ENCODE peak calls at places on chromosomes 2 and 18, in ten cellular contexts. One of them, this sample, is unnamed.

GRCh38 chr2:36376319-36376765 is 20.8 kb downstream of the CRIM1 start:
- DNase-seq in dorsolateral prefrontal cortex: peak
- DNase-seq in DMS53: peak
- DNase-seq in upper lobe of right lung: peak
- DNase-seq in T-helper 17 cell: no peak
- DNase-seq in A673: peak
- DNase-seq in prostate gland: peak
- DNase-seq in AG04450: no peak
- DNase-seq in HuH-7.5: no peak
- DNase-seq in T-cell: no peak
- DNase-seq in this sample: peak

GRCh38 chr2:27977623-27978312 is 87.2 kb downstream of the BABAM2 start:
- DNase-seq in dorsolateral prefrontal cortex: no peak
- DNase-seq in DMS53: no peak
- DNase-seq in upper lobe of right lung: no peak
- DNase-seq in T-helper 17 cell: no peak
- DNase-seq in A673: no peak
- DNase-seq in prostate gland: no peak
- DNase-seq in AG04450: peak
- DNase-seq in HuH-7.5: no peak
- DNase-seq in T-cell: no peak
- DNase-seq in this sample: no peak

GRCh38 chr2:69957970-69958369 is 3.5 kb downstream of the ASPRV1 start:
- DNase-seq in dorsolateral prefrontal cortex: no peak
- DNase-seq in DMS53: peak
- DNase-seq in upper lobe of right lung: no peak
- DNase-seq in T-helper 17 cell: no peak
- DNase-seq in A673: no peak
- DNase-seq in prostate gland: no peak
- DNase-seq in AG04450: no peak
- DNase-seq in HuH-7.5: no peak
- DNase-seq in T-cell: no peak
- DNase-seq in this sample: peak

GRCh38 chr2:179440642-179441251 is 176.1 kb upstream of the SESTD1 start:
- DNase-seq in dorsolateral prefrontal cortex: no peak
- DNase-seq in DMS53: peak
- DNase-seq in upper lobe of right lung: no peak
- DNase-seq in T-helper 17 cell: no peak
- DNase-seq in A673: peak
- DNase-seq in prostate gland: no peak
- DNase-seq in AG04450: no peak
- DNase-seq in HuH-7.5: peak
- DNase-seq in T-cell: no peak
- DNase-seq in this sample: no peak

GRCh38 chr2:239690651-239691631 is 290.1 kb upstream of the HDAC4 start:
- DNase-seq in dorsolateral prefrontal cortex: peak
- DNase-seq in DMS53: no peak
- DNase-seq in upper lobe of right lung: no peak
- DNase-seq in T-helper 17 cell: no peak
- DNase-seq in A673: no peak
- DNase-seq in prostate gland: no peak
- DNase-seq in AG04450: no peak
- DNase-seq in HuH-7.5: no peak
- DNase-seq in T-cell: no peak
- DNase-seq in this sample: no peak

GRCh38 chr2:15527074-15527739 is 33.9 kb downstream of the NBAS start:
- DNase-seq in dorsolateral prefrontal cortex: no peak
- DNase-seq in DMS53: peak
- DNase-seq in upper lobe of right lung: no peak
- DNase-seq in T-helper 17 cell: no peak
- DNase-seq in A673: peak
- DNase-seq in prostate gland: no peak
- DNase-seq in AG04450: no peak
- DNase-seq in HuH-7.5: no peak
- DNase-seq in T-cell: no peak
- DNase-seq in this sample: no peak

GRCh38 chr2:88170472-88170892 is 336 bp downstream of the THNSL2 start:
- DNase-seq in dorsolateral prefrontal cortex: no peak
- DNase-seq in DMS53: no peak
- DNase-seq in upper lobe of right lung: no peak
- DNase-seq in T-helper 17 cell: no peak
- DNase-seq in A673: no peak
- DNase-seq in prostate gland: peak
- DNase-seq in AG04450: no peak
- DNase-seq in HuH-7.5: no peak
- DNase-seq in T-cell: no peak
- DNase-seq in this sample: no peak

GRCh38 chr2:108560895-108561530 is 26.7 kb downstream of the LIMS1 start:
- DNase-seq in dorsolateral prefrontal cortex: no peak
- DNase-seq in DMS53: no peak
- DNase-seq in upper lobe of right lung: no peak
- DNase-seq in T-helper 17 cell: no peak
- DNase-seq in A673: no peak
- DNase-seq in prostate gland: no peak
- DNase-seq in AG04450: no peak
- DNase-seq in HuH-7.5: no peak
- DNase-seq in T-cell: no peak
- DNase-seq in this sample: no peak

GRCh38 chr18:57759650-57760049 is 43.5 kb downstream of the ATP8B1 start:
- DNase-seq in dorsolateral prefrontal cortex: no peak
- DNase-seq in DMS53: no peak
- DNase-seq in upper lobe of right lung: no peak
- DNase-seq in T-helper 17 cell: no peak
- DNase-seq in A673: no peak
- DNase-seq in prostate gland: no peak
- DNase-seq in AG04450: no peak
- DNase-seq in HuH-7.5: no peak
- DNase-seq in T-cell: no peak
- DNase-seq in this sample: no peak

GRCh38 chr2:29490037-29490436 is 374.8 kb downstream of the CLIP4 start:
- DNase-seq in dorsolateral prefrontal cortex: no peak
- DNase-seq in DMS53: no peak
- DNase-seq in upper lobe of right lung: no peak
- DNase-seq in T-helper 17 cell: no peak
- DNase-seq in A673: no peak
- DNase-seq in prostate gland: no peak
- DNase-seq in AG04450: no peak
- DNase-seq in HuH-7.5: no peak
- DNase-seq in T-cell: no peak
- DNase-seq in this sample: no peak

GRCh38 chr2:143034292-143035074 is 94.7 kb upstream of the ARHGAP15 start:
- DNase-seq in dorsolateral prefrontal cortex: no peak
- DNase-seq in DMS53: peak
- DNase-seq in upper lobe of right lung: no peak
- DNase-seq in T-helper 17 cell: no peak
- DNase-seq in A673: peak
- DNase-seq in prostate gland: peak
- DNase-seq in AG04450: peak
- DNase-seq in HuH-7.5: peak
- DNase-seq in T-cell: peak
- DNase-seq in this sample: peak

GRCh38 chr2:150465703-150466569 is 21.5 kb downstream of the RND3 start:
- DNase-seq in dorsolateral prefrontal cortex: no peak
- DNase-seq in DMS53: no peak
- DNase-seq in upper lobe of right lung: no peak
- DNase-seq in T-helper 17 cell: no peak
- DNase-seq in A673: no peak
- DNase-seq in prostate gland: no peak
- DNase-seq in AG04450: no peak
- DNase-seq in HuH-7.5: no peak
- DNase-seq in T-cell: no peak
- DNase-seq in this sample: no peak

GRCh38 chr2:65482971-65483370 is 50.6 kb upstream of the SPRED2 start:
- DNase-seq in dorsolateral prefrontal cortex: no peak
- DNase-seq in DMS53: peak
- DNase-seq in upper lobe of right lung: no peak
- DNase-seq in T-helper 17 cell: no peak
- DNase-seq in A673: no peak
- DNase-seq in prostate gland: no peak
- DNase-seq in AG04450: no peak
- DNase-seq in HuH-7.5: no peak
- DNase-seq in T-cell: no peak
- DNase-seq in this sample: no peak

GRCh38 chr2:228602277-228602676 is 420.8 kb upstream of the SPHKAP start:
- DNase-seq in dorsolateral prefrontal cortex: no peak
- DNase-seq in DMS53: no peak
- DNase-seq in upper lobe of right lung: no peak
- DNase-seq in T-helper 17 cell: no peak
- DNase-seq in A673: peak
- DNase-seq in prostate gland: no peak
- DNase-seq in AG04450: no peak
- DNase-seq in HuH-7.5: no peak
- DNase-seq in T-cell: no peak
- DNase-seq in this sample: no peak

GRCh38 chr2:43018179-43019024 is 208.0 kb downstream of the ZFP36L2 start:
- DNase-seq in dorsolateral prefrontal cortex: peak
- DNase-seq in DMS53: no peak
- DNase-seq in upper lobe of right lung: peak
- DNase-seq in T-helper 17 cell: no peak
- DNase-seq in A673: peak
- DNase-seq in prostate gland: peak
- DNase-seq in AG04450: peak
- DNase-seq in HuH-7.5: peak
- DNase-seq in T-cell: no peak
- DNase-seq in this sample: no peak

GRCh38 chr18:62881509-62882016 is 166.2 kb downstream of the PHLPP1 start:
- DNase-seq in dorsolateral prefrontal cortex: no peak
- DNase-seq in DMS53: peak
- DNase-seq in upper lobe of right lung: no peak
- DNase-seq in T-helper 17 cell: no peak
- DNase-seq in A673: peak
- DNase-seq in prostate gland: no peak
- DNase-seq in AG04450: peak
- DNase-seq in HuH-7.5: no peak
- DNase-seq in T-cell: no peak
- DNase-seq in this sample: peak

GRCh38 chr2:159971365-159972122 is 90.9 kb downstream of the PLA2R1 start:
- DNase-seq in dorsolateral prefrontal cortex: no peak
- DNase-seq in DMS53: no peak
- DNase-seq in upper lobe of right lung: no peak
- DNase-seq in T-helper 17 cell: no peak
- DNase-seq in A673: no peak
- DNase-seq in prostate gland: no peak
- DNase-seq in AG04450: no peak
- DNase-seq in HuH-7.5: no peak
- DNase-seq in T-cell: no peak
- DNase-seq in this sample: no peak

GRCh38 chr2:187379869-187380268 is 68.2 kb downstream of the CALCRL start:
- DNase-seq in dorsolateral prefrontal cortex: no peak
- DNase-seq in DMS53: no peak
- DNase-seq in upper lobe of right lung: no peak
- DNase-seq in T-helper 17 cell: no peak
- DNase-seq in A673: no peak
- DNase-seq in prostate gland: no peak
- DNase-seq in AG04450: no peak
- DNase-seq in HuH-7.5: no peak
- DNase-seq in T-cell: no peak
- DNase-seq in this sample: no peak

GRCh38 chr18:62944454-62944853 is 229.1 kb downstream of the PHLPP1 start:
- DNase-seq in dorsolateral prefrontal cortex: no peak
- DNase-seq in DMS53: no peak
- DNase-seq in upper lobe of right lung: no peak
- DNase-seq in T-helper 17 cell: no peak
- DNase-seq in A673: no peak
- DNase-seq in prostate gland: no peak
- DNase-seq in AG04450: no peak
- DNase-seq in HuH-7.5: no peak
- DNase-seq in T-cell: no peak
- DNase-seq in this sample: no peak

GRCh38 chr2:221431477-221431876 is 140.6 kb downstream of the EPHA4 start:
- DNase-seq in dorsolateral prefrontal cortex: no peak
- DNase-seq in DMS53: no peak
- DNase-seq in upper lobe of right lung: no peak
- DNase-seq in T-helper 17 cell: no peak
- DNase-seq in A673: no peak
- DNase-seq in prostate gland: peak
- DNase-seq in AG04450: no peak
- DNase-seq in HuH-7.5: no peak
- DNase-seq in T-cell: no peak
- DNase-seq in this sample: peak

GRCh38 chr2:232476045-232476444 is 11.6 kb downstream of the ECEL1 start:
- DNase-seq in dorsolateral prefrontal cortex: no peak
- DNase-seq in DMS53: no peak
- DNase-seq in upper lobe of right lung: peak
- DNase-seq in T-helper 17 cell: no peak
- DNase-seq in A673: no peak
- DNase-seq in prostate gland: no peak
- DNase-seq in AG04450: no peak
- DNase-seq in HuH-7.5: no peak
- DNase-seq in T-cell: no peak
- DNase-seq in this sample: no peak

GRCh38 chr18:54983041-54983686 is 23.9 kb upstream of the CCDC68 start:
- DNase-seq in dorsolateral prefrontal cortex: no peak
- DNase-seq in DMS53: peak
- DNase-seq in upper lobe of right lung: no peak
- DNase-seq in T-helper 17 cell: no peak
- DNase-seq in A673: peak
- DNase-seq in prostate gland: no peak
- DNase-seq in AG04450: peak
- DNase-seq in HuH-7.5: peak
- DNase-seq in T-cell: no peak
- DNase-seq in this sample: peak

GRCh38 chr18:7317804-7318231 is 86.9 kb downstream of the LRRC30 start:
- DNase-seq in dorsolateral prefrontal cortex: no peak
- DNase-seq in DMS53: peak
- DNase-seq in upper lobe of right lung: no peak
- DNase-seq in T-helper 17 cell: no peak
- DNase-seq in A673: no peak
- DNase-seq in prostate gland: no peak
- DNase-seq in AG04450: no peak
- DNase-seq in HuH-7.5: no peak
- DNase-seq in T-cell: no peak
- DNase-seq in this sample: no peak

GRCh38 chr18:43578636-43579203 is 301.4 kb upstream of the SYT4 start:
- DNase-seq in dorsolateral prefrontal cortex: no peak
- DNase-seq in DMS53: peak
- DNase-seq in upper lobe of right lung: no peak
- DNase-seq in T-helper 17 cell: no peak
- DNase-seq in A673: no peak
- DNase-seq in prostate gland: no peak
- DNase-seq in AG04450: no peak
- DNase-seq in HuH-7.5: no peak
- DNase-seq in T-cell: no peak
- DNase-seq in this sample: no peak

GRCh38 chr2:623384-623922 is 53.8 kb downstream of the TMEM18 start:
- DNase-seq in dorsolateral prefrontal cortex: no peak
- DNase-seq in DMS53: no peak
- DNase-seq in upper lobe of right lung: no peak
- DNase-seq in T-helper 17 cell: no peak
- DNase-seq in A673: no peak
- DNase-seq in prostate gland: no peak
- DNase-seq in AG04450: no peak
- DNase-seq in HuH-7.5: no peak
- DNase-seq in T-cell: no peak
- DNase-seq in this sample: no peak

GRCh38 chr2:171409436-171409971 is 24.3 kb downstream of the METTL8 start:
- DNase-seq in dorsolateral prefrontal cortex: no peak
- DNase-seq in DMS53: no peak
- DNase-seq in upper lobe of right lung: no peak
- DNase-seq in T-helper 17 cell: no peak
- DNase-seq in A673: peak
- DNase-seq in prostate gland: no peak
- DNase-seq in AG04450: no peak
- DNase-seq in HuH-7.5: no peak
- DNase-seq in T-cell: no peak
- DNase-seq in this sample: no peak

GRCh38 chr2:199471443-199472057 is 13.8 kb upstream of the SATB2 start:
- DNase-seq in dorsolateral prefrontal cortex: peak
- DNase-seq in DMS53: peak
- DNase-seq in upper lobe of right lung: peak
- DNase-seq in T-helper 17 cell: no peak
- DNase-seq in A673: peak
- DNase-seq in prostate gland: no peak
- DNase-seq in AG04450: no peak
- DNase-seq in HuH-7.5: peak
- DNase-seq in T-cell: no peak
- DNase-seq in this sample: no peak

GRCh38 chr2:215548714-215549113 is 112.8 kb upstream of the FN1 start:
- DNase-seq in dorsolateral prefrontal cortex: no peak
- DNase-seq in DMS53: no peak
- DNase-seq in upper lobe of right lung: no peak
- DNase-seq in T-helper 17 cell: no peak
- DNase-seq in A673: no peak
- DNase-seq in prostate gland: no peak
- DNase-seq in AG04450: no peak
- DNase-seq in HuH-7.5: no peak
- DNase-seq in T-cell: no peak
- DNase-seq in this sample: no peak

This sample was measured in SHP77 treated with DMSO at 0.1 percent for 48 hours.